ENCODE peak calls at places on chromosomes 16 and 17, in seven cellular contexts. One of them, this sample, is unnamed.

GRCh38 chr17:6574689-6575595 is 18.6 kb upstream of the PITPNM3 start:
- DNase-seq in A549: no peak
- DNase-seq in ovary: peak
- DNase-seq in K562: peak
- DNase-seq in esophagus muscularis mucosa: no peak
- DNase-seq in HepG2: no peak
- DNase-seq in GM12878: peak
- DNase-seq in this sample: no peak

GRCh38 chr16:23803591-23804123 is 32.1 kb upstream of the PRKCB start:
- DNase-seq in A549: peak
- DNase-seq in ovary: no peak
- DNase-seq in K562: peak
- DNase-seq in esophagus muscularis mucosa: no peak
- DNase-seq in HepG2: peak
- DNase-seq in GM12878: no peak
- DNase-seq in this sample: peak

GRCh38 chr17:40415390-40415789 is 2.3 kb downstream of the TOP2A start:
- DNase-seq in A549: peak
- DNase-seq in ovary: no peak
- DNase-seq in K562: no peak
- DNase-seq in esophagus muscularis mucosa: no peak
- DNase-seq in HepG2: peak
- DNase-seq in GM12878: no peak
- DNase-seq in this sample: no peak

GRCh38 chr17:60153606-60154355 is 4.0 kb downstream of the CA4 start:
- DNase-seq in A549: no peak
- DNase-seq in ovary: no peak
- DNase-seq in K562: no peak
- DNase-seq in esophagus muscularis mucosa: no peak
- DNase-seq in HepG2: no peak
- DNase-seq in GM12878: no peak
- DNase-seq in this sample: no peak

GRCh38 chr16:19844945-19845641 is 39.6 kb downstream of the GPRC5B start:
- DNase-seq in A549: peak
- DNase-seq in ovary: no peak
- DNase-seq in K562: peak
- DNase-seq in esophagus muscularis mucosa: no peak
- DNase-seq in HepG2: no peak
- DNase-seq in GM12878: no peak
- DNase-seq in this sample: no peak

GRCh38 chr16:57959121-57959520 is 11.8 kb downstream of the CNGB1 start:
- DNase-seq in A549: no peak
- DNase-seq in ovary: no peak
- DNase-seq in K562: no peak
- DNase-seq in esophagus muscularis mucosa: no peak
- DNase-seq in HepG2: no peak
- DNase-seq in GM12878: no peak
- DNase-seq in this sample: no peak

GRCh38 chr17:7354262-7354781 is 634 bp upstream of the TMEM95 start:
- DNase-seq in A549: no peak
- DNase-seq in ovary: no peak
- DNase-seq in K562: no peak
- DNase-seq in esophagus muscularis mucosa: no peak
- DNase-seq in HepG2: no peak
- DNase-seq in GM12878: no peak
- DNase-seq in this sample: no peak

GRCh38 chr16:74999208-74999682 is 421 bp downstream of the ZNRF1 start:
- DNase-seq in A549: no peak
- DNase-seq in ovary: peak
- DNase-seq in K562: peak
- DNase-seq in esophagus muscularis mucosa: peak
- DNase-seq in HepG2: no peak
- DNase-seq in GM12878: no peak
- DNase-seq in this sample: no peak

GRCh38 chr17:67922503-67922902 is 73.8 kb downstream of the C17orf58 start:
- DNase-seq in A549: no peak
- DNase-seq in ovary: no peak
- DNase-seq in K562: no peak
- DNase-seq in esophagus muscularis mucosa: no peak
- DNase-seq in HepG2: no peak
- DNase-seq in GM12878: no peak
- DNase-seq in this sample: no peak

GRCh38 chr16:28821874-28822519 is 802 bp upstream of the ATXN2L start:
- DNase-seq in A549: no peak
- DNase-seq in ovary: peak
- DNase-seq in K562: no peak
- DNase-seq in esophagus muscularis mucosa: no peak
- DNase-seq in HepG2: no peak
- DNase-seq in GM12878: no peak
- DNase-seq in this sample: no peak

GRCh38 chr17:73750975-73751374 is 106.7 kb upstream of the SDK2 start:
- DNase-seq in A549: no peak
- DNase-seq in ovary: no peak
- DNase-seq in K562: no peak
- DNase-seq in esophagus muscularis mucosa: no peak
- DNase-seq in HepG2: peak
- DNase-seq in GM12878: no peak
- DNase-seq in this sample: no peak
- H3K27ac ChIP-seq in A549: no peak
- H3K27ac ChIP-seq in ovary: no peak
- H3K27ac ChIP-seq in K562: no peak
- H3K27ac ChIP-seq in esophagus muscularis mucosa: no peak
- H3K27ac ChIP-seq in HepG2: no peak
- H3K27ac ChIP-seq in GM12878: no peak
- H3K27ac ChIP-seq in this sample: no peak

DNA sequence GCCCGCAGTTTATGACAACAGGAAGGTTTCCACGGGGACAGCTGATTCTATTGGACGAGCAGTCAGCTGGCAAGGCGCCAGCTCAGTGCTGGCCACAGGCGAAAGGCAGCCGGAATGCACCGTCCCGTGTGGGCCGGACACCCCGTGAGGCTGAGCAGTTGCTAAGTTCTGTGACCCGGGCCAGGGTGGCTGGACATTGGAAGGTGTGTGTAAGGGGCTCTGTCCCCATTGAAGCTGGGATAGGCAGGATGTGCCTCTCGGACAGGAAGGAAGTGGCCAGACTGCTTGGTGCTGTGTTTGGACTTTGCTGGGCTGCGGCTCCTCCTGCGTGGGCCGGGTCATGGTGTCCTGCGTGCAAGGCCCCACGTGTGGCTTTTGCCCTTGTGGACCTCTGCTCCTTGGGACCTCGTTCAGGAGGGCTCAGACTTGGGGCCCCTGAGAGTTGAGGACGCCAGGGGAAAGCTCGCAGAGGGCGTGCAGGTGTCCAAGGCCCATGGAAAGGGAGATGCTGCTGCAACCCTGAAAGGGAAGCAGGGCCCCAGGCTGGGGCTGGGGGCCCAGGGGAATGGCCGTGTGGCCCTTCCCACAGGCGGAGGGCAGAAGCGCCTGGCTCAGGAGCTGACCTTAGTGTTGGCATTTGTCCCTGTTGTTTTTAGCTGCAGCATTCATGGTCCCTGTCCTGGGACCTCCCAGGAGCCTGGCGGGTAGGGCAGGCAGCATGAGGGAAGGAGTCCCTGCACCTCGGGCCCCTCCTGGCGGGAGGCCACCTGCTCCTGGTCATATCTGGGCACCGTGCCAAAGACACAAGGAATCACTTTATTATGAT is 10.0 kb downstream of the BAIAP2 start:
- DNase-seq in A549: no peak
- DNase-seq in ovary: peak
- DNase-seq in K562: no peak
- DNase-seq in esophagus muscularis mucosa: peak
- DNase-seq in HepG2: peak
- DNase-seq in GM12878: no peak
- DNase-seq in this sample: peak
- TF ChIP-seq EP300 in A549: no peak
- TF ChIP-seq EP300 in ovary: no peak
- TF ChIP-seq EP300 in K562: no peak
- TF ChIP-seq EP300 in esophagus muscularis mucosa: no peak
- TF ChIP-seq EP300 in HepG2: no peak
- TF ChIP-seq EP300 in GM12878: no peak
- TF ChIP-seq EP300 in this sample: no peak

DNA sequence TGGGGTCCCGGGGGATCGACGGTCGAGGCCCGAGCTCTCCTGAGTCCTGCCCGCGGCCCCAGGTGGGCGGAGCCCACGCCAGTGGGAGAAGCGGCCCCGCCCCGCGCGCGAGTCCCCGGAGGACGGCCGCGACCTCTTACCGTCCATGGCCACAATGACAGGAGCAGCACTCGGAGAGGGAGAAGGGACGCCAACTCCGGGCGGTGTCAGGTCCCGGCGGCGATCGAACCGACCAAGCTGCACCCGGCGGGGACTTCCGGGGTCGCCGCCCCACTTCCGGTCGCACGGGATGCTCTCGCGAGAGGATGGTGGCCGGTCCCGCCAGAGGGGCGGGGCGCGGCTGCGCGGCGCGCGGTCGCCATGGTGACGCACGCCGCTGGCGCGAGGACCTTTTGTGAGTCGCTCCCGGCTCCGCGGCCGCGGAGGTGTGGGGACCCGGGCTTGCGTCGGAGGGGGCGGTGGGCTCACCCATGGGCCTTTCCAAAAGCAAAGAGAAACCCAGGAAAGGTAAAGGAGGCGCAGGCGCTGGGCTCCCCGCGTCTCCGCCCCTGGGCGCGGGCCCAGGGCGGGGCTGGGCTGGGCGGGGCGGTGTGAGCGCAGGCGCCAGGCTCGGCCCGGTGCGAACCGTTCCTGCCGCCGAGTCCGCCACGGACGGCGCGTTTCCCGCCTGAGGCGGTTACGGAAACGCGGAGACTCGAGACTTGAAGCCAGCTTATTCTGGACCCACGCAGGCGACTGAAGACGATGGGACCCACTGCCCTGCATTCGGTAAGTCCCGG is at the start of the genes CHMP1A and SPATA33:
- DNase-seq in A549: peak
- DNase-seq in ovary: peak
- DNase-seq in K562: peak
- DNase-seq in esophagus muscularis mucosa: peak
- DNase-seq in HepG2: peak
- DNase-seq in GM12878: peak
- DNase-seq in this sample: peak
- TF ChIP-seq POLR2A in A549: peak
- TF ChIP-seq POLR2A in ovary: peak
- TF ChIP-seq POLR2A in K562: peak
- TF ChIP-seq POLR2A in esophagus muscularis mucosa: no peak
- TF ChIP-seq POLR2A in HepG2: peak
- TF ChIP-seq POLR2A in GM12878: peak
- TF ChIP-seq POLR2A in this sample: peak

DNA sequence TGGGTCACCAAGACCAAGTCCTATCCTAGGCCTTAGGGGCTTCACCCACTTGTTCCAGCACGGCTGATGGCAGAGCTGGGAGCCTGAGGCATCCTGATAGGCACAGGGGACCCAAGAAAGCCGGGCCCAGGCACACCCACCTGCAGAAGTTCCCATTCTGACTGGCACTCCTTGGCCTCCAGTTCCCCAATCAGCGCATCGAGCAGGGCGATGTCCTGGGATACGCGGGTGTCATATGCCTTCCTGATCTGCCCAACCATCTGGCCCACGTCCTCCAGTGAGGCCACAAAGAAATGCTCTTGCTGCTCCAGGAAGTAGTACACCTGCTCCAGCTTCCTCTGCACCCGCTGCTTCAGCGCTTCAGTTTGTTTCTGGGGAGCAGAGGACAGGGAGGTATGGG is 9.6 kb downstream of the MEFV start:
- DNase-seq in A549: no peak
- DNase-seq in ovary: no peak
- DNase-seq in K562: no peak
- DNase-seq in esophagus muscularis mucosa: no peak
- DNase-seq in HepG2: no peak
- DNase-seq in GM12878: no peak
- DNase-seq in this sample: no peak
- H3K27ac ChIP-seq in A549: no peak
- H3K27ac ChIP-seq in ovary: no peak
- H3K27ac ChIP-seq in K562: no peak
- H3K27ac ChIP-seq in esophagus muscularis mucosa: no peak
- H3K27ac ChIP-seq in HepG2: no peak
- H3K27ac ChIP-seq in GM12878: no peak
- H3K27ac ChIP-seq in this sample: no peak

GRCh38 chr17:65742433-65743312 is 181.2 kb upstream of the AXIN2 start:
- DNase-seq in A549: peak
- DNase-seq in ovary: no peak
- DNase-seq in K562: no peak
- DNase-seq in esophagus muscularis mucosa: no peak
- DNase-seq in HepG2: peak
- DNase-seq in GM12878: no peak
- DNase-seq in this sample: no peak
- TF ChIP-seq EP300 in A549: peak
- TF ChIP-seq EP300 in ovary: no peak
- TF ChIP-seq EP300 in K562: no peak
- TF ChIP-seq EP300 in esophagus muscularis mucosa: no peak
- TF ChIP-seq EP300 in HepG2: no peak
- TF ChIP-seq EP300 in GM12878: no peak
- TF ChIP-seq EP300 in this sample: no peak

DNA sequence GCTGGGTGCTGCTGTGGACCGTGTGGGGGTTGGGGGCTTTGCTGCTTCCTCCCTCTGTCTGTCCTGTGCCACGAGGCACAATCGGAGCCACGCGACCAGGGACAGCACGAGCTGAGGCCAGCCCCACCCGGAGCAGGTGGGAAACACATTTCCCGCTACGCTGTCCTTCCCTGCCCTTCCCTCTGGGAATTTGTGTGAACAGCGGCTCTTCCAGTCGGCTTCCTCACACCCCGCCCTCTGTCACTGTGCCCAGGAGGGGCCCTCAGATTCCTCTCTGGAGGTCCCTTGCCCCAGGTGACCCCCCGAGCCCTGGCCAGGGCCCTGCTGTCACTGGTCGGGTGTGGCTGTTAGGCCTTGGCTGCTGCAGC is 19.6 kb downstream of the SPIRE2 start:
- DNase-seq in A549: no peak
- DNase-seq in ovary: no peak
- DNase-seq in K562: no peak
- DNase-seq in esophagus muscularis mucosa: no peak
- DNase-seq in HepG2: no peak
- DNase-seq in GM12878: no peak
- DNase-seq in this sample: no peak
- TF ChIP-seq POLR2A in A549: no peak
- TF ChIP-seq POLR2A in ovary: no peak
- TF ChIP-seq POLR2A in K562: no peak
- TF ChIP-seq POLR2A in esophagus muscularis mucosa: no peak
- TF ChIP-seq POLR2A in HepG2: no peak
- TF ChIP-seq POLR2A in GM12878: no peak
- TF ChIP-seq POLR2A in this sample: no peak

DNA sequence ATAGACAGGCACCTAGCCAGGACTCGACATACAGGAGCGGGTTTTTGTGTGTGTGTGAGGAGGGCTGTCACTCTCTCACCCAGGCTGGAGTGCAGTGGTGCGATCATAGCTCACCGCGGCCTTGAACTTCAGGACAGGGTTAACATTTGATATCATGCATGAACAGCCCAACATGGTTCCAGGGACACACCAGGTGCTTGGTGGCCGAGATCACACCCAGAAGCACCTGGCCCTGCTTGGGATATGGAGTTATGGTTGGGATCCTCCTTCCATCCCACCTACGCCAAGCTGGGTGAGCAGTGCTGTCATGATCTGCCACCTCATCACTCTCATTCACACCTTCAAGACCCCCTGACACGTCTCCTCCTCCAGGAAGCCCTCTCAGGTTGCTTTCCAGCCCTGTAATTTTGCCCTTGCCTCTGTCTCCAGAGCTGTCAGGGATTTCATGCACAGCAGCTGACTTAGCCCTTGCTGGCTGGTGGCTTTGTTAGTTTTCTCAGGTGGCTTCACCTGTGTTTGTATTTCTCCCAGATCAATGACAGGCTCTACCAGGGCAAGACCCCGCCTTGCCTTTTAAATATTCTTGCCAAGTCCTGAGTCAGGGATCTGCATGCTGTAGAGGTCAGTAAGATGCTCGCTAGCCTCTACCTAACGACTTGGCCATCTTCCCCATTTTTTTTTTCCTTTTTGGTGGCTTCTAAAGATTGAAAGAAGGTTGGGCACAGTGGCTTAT is 66.3 kb downstream of the OR1D5 start:
- DNase-seq in A549: no peak
- DNase-seq in ovary: no peak
- DNase-seq in K562: no peak
- DNase-seq in esophagus muscularis mucosa: no peak
- DNase-seq in HepG2: no peak
- DNase-seq in GM12878: no peak
- DNase-seq in this sample: no peak
- H3K27ac ChIP-seq in A549: peak
- H3K27ac ChIP-seq in ovary: peak
- H3K27ac ChIP-seq in K562: no peak
- H3K27ac ChIP-seq in esophagus muscularis mucosa: peak
- H3K27ac ChIP-seq in HepG2: no peak
- H3K27ac ChIP-seq in GM12878: no peak
- H3K27ac ChIP-seq in this sample: no peak